ENCODE peak calls at places on chromosomes 13 and 19, in four cellular contexts. One of them, this sample, is unnamed.

GRCh38 chr13:67829641-67830040 is 599.5 kb upstream of the PCDH9 start:
- DNase-seq in tibial artery: no peak
- DNase-seq in aorta: no peak
- DNase-seq in adrenal gland: no peak
- DNase-seq in this sample: no peak

GRCh38 chr13:26487781-26488180 is 69.7 kb upstream of the WASF3 start:
- DNase-seq in tibial artery: no peak
- DNase-seq in aorta: no peak
- DNase-seq in adrenal gland: no peak
- DNase-seq in this sample: no peak

GRCh38 chr13:60869225-60869624 is 472.2 kb downstream of the TDRD3 start:
- DNase-seq in tibial artery: no peak
- DNase-seq in aorta: no peak
- DNase-seq in adrenal gland: no peak
- DNase-seq in this sample: no peak

GRCh38 chr19:5588441-5588840 is 20.7 kb upstream of the TINCR start:
- DNase-seq in tibial artery: no peak
- DNase-seq in aorta: peak; percentile 60
- DNase-seq in adrenal gland: peak; percentile 76
- DNase-seq in this sample: no peak

GRCh38 chr13:111401755-111402154 is 81.3 kb downstream of the TEX29 start:
- DNase-seq in tibial artery: peak; percentile 37
- DNase-seq in aorta: peak; percentile 15
- DNase-seq in adrenal gland: no peak
- DNase-seq in this sample: no peak

GRCh38 chr19:38037151-38037611 is 130.2 kb downstream of the SIPA1L3 start:
- DNase-seq in tibial artery: no peak
- DNase-seq in aorta: peak; percentile 46
- DNase-seq in adrenal gland: no peak
- DNase-seq in this sample: no peak

GRCh38 chr13:82294226-82294625 is 1588.0 kb downstream of the SLITRK1 start:
- DNase-seq in tibial artery: no peak
- DNase-seq in aorta: no peak
- DNase-seq in adrenal gland: no peak
- DNase-seq in this sample: no peak

GRCh38 chr19:41001243-41001971 is 10.3 kb downstream of the CYP2B6 start:
- DNase-seq in tibial artery: no peak
- DNase-seq in aorta: no peak
- DNase-seq in adrenal gland: no peak
- DNase-seq in this sample: no peak

GRCh38 chr13:53254495-53254894 is 225.9 kb downstream of the OLFM4 start:
- DNase-seq in tibial artery: no peak
- DNase-seq in aorta: no peak
- DNase-seq in adrenal gland: no peak
- DNase-seq in this sample: no peak

GRCh38 chr13:48647625-48648024 is 6.1 kb upstream of the CYSLTR2 start:
- DNase-seq in tibial artery: no peak
- DNase-seq in aorta: no peak
- DNase-seq in adrenal gland: no peak
- DNase-seq in this sample: no peak

GRCh38 chr19:10760268-10760944 is 42.5 kb downstream of the DNM2 start:
- DNase-seq in tibial artery: no peak
- DNase-seq in aorta: no peak
- DNase-seq in adrenal gland: no peak
- DNase-seq in this sample: no peak

GRCh38 chr19:52142001-52142595 is 2.4 kb upstream of the ZNF616 start:
- DNase-seq in tibial artery: no peak
- DNase-seq in aorta: no peak
- DNase-seq in adrenal gland: no peak
- DNase-seq in this sample: no peak
- H3K27ac ChIP-seq in tibial artery: no peak overlapping the region
- H3K27ac ChIP-seq in aorta: no peak overlapping the region
- H3K27ac ChIP-seq in adrenal gland: no peak overlapping the region
- H3K27ac ChIP-seq in this sample: no peak overlapping the region

DNA sequence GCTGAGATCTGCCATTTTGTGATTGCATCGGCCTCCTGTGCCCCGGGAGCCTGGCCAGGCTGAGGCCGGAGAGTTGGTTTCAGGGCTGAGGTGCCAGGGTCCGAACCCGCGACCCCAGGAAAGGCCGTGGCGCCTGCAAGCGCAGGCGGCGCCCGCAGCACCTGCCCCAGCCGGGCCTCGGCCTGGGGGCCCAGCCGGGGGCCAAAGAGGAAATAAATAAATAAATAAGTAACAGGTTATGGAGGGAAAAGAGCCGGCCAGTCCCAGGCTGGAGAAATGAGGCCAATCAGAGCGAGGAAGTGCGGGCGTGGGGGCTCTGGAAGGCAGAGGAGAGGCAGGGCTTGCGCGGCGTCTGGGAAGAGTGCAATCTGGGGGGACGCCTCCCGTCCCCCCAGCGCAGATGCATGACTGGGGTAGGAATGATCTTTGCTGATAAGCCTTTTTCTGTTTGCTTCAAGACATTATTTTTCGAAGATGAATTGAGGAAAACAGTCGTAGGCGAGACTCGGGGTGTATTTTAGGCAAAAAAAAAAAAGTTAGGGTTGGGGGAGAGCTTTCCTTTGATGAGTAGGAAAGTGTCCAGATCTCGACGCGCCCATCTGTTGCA is 145.6 kb upstream of the ZNF536 start:
- DNase-seq in tibial artery: no peak
- DNase-seq in aorta: no peak
- DNase-seq in adrenal gland: peak; percentile 46
- DNase-seq in this sample: peak; percentile 28
- H3K4me1 ChIP-seq in tibial artery: peaks cover 35% of the 10 kb centered on the region
- H3K4me1 ChIP-seq in aorta: no peaks in the 10 kb centered on the region
- H3K4me1 ChIP-seq in adrenal gland: peaks cover 24% of the 10 kb centered on the region
- H3K4me1 ChIP-seq in this sample: peaks cover 23% of the 10 kb centered on the region

DNA sequence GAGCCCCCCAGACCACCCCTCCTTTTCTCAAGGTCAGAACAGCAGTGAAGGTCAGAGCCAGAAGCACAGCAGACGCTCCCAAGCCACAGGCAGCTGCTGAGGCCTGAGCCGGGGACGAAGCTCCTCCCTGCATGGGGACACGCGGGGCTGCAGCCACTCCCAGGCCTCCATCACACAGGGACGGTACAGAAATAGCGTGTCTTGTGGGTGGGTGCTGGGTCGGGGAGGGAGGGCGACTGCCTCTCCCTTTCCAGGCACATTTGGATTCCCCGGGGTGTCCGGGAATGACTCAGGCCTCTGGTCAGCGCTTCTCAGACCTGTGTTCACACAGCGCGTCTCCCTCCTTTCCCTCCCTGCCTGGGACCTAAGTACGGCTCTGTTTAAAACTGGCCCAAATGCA is 33.2 kb downstream of the RASA3 start:
- DNase-seq in tibial artery: peak; percentile 95
- DNase-seq in aorta: peak; percentile 95
- DNase-seq in adrenal gland: peak; percentile 65
- DNase-seq in this sample: peak; percentile 96
- H3K27ac ChIP-seq in tibial artery: peak overlapping the region; percentile 65
- H3K27ac ChIP-seq in aorta: no peak overlapping the region
- H3K27ac ChIP-seq in adrenal gland: no peak overlapping the region
- H3K27ac ChIP-seq in this sample: no peak overlapping the region

GRCh38 chr19:1744822-1745563 is 8.3 kb upstream of the ONECUT3 start:
- DNase-seq in tibial artery: no peak
- DNase-seq in aorta: no peak
- DNase-seq in adrenal gland: no peak
- DNase-seq in this sample: no peak
- H3K4me1 ChIP-seq in tibial artery: peaks cover 20% of the 10 kb centered on the region
- H3K4me1 ChIP-seq in aorta: no peaks in the 10 kb centered on the region
- H3K4me1 ChIP-seq in adrenal gland: peaks cover 11% of the 10 kb centered on the region
- H3K4me1 ChIP-seq in this sample: peaks cover 38% of the 10 kb centered on the region

GRCh38 chr13:110361365-110361911 is 54.4 kb downstream of the COL4A2 start:
- DNase-seq in tibial artery: peak; percentile 92
- DNase-seq in aorta: peak; percentile 93
- DNase-seq in adrenal gland: peak; percentile 50
- DNase-seq in this sample: no peak
- H3K27ac ChIP-seq in tibial artery: peak overlapping the region; percentile 73
- H3K27ac ChIP-seq in aorta: peak overlapping the region; percentile 62
- H3K27ac ChIP-seq in adrenal gland: no peak overlapping the region
- H3K27ac ChIP-seq in this sample: no peak overlapping the region

GRCh38 chr19:35455616-35456201 is 7.7 kb downstream of the FFAR2 start:
- DNase-seq in tibial artery: no peak
- DNase-seq in aorta: no peak
- DNase-seq in adrenal gland: no peak
- DNase-seq in this sample: no peak
- H3K4me1 ChIP-seq in tibial artery: no peaks in the 10 kb centered on the region
- H3K4me1 ChIP-seq in aorta: no peaks in the 10 kb centered on the region
- H3K4me1 ChIP-seq in adrenal gland: peaks cover 19% of the 10 kb centered on the region
- H3K4me1 ChIP-seq in this sample: no peaks in the 10 kb centered on the region

GRCh38 chr13:55664178-55664577 is 1476.5 kb upstream of the PRR20A start:
- DNase-seq in tibial artery: no peak
- DNase-seq in aorta: no peak
- DNase-seq in adrenal gland: no peak
- DNase-seq in this sample: no peak
- H3K27ac ChIP-seq in tibial artery: no peak overlapping the region
- H3K27ac ChIP-seq in aorta: no peak overlapping the region
- H3K27ac ChIP-seq in adrenal gland: no peak overlapping the region
- H3K27ac ChIP-seq in this sample: no peak overlapping the region

This sample was measured in SJSA1.